ENCODE peak calls at places on chromosomes 4 and X, in ten cellular contexts. K is cardiac muscle cell; Y is tibial nerve; X is CD4-positive, alpha-beta memory T cell; G is GM12878; L is stomach; U is H9; M is upper lobe of right lung; I is CD8-positive, alpha-beta T cell; H is psoas muscle. T is an unnamed sample.
A peak's percentile ranks its signal among the peaks of the same experiment; 100 is the strongest.

GRCh38 chr4:52983563-52984303 is 121.6 kb downstream of the RASL11B start:
- DNase-seq in Y (no peak), L (no peak), K (peak; percentile 84), I (no peak), X (peak; percentile 50), U (no peak), H (no peak), G (no peak), M (no peak), T (no peak)

GRCh38 chrX:51332188-51332942 is at the start of gene NUDT10:
- DNase-seq in I (no peak), M (peak; percentile 69), L (no peak), G (no peak), H (peak; percentile 34), K (peak; percentile 86), U (peak; percentile 87), Y (no peak), X (no peak), T (no peak)

GRCh38 chrX:129980043-129980442 is 2.4 kb upstream of the BCORL1 start:
- DNase-seq in G (no peak), X (peak; percentile 32), K (peak; percentile 27), L (peak; percentile 37), U (no peak), H (peak; percentile 37), Y (no peak), M (peak; percentile 67), I (no peak), T (no peak)

GRCh38 chr4:153401501-153401900 is 57.0 kb downstream of the MND1 start:
- DNase-seq in K (no peak), M (no peak), U (no peak), X (no peak), I (no peak), H (no peak), G (no peak), L (no peak), Y (no peak), T (no peak)

GRCh38 chr4:139576219-139576618 is 20.2 kb upstream of the SETD7 start:
- DNase-seq in X (no peak), H (no peak), M (no peak), Y (no peak), G (no peak), L (no peak), U (no peak), I (no peak), K (peak; percentile 68), T (no peak)

GRCh38 chrX:15854080-15854655 is 445 bp downstream of the AP1S2 start:
- DNase-seq in H (peak; percentile 63), Y (peak; percentile 14), X (no peak), U (peak; percentile 57), M (peak; percentile 78), L (peak; percentile 38), K (peak; percentile 87), G (no peak), I (peak; percentile 17), T (peak; percentile 39)

GRCh38 chrX:109352121-109352556 is 129.7 kb downstream of the GUCY2F start:
- DNase-seq in I (no peak), G (no peak), X (no peak), L (peak; percentile 43), K (no peak), U (no peak), M (peak; percentile 61), H (no peak), Y (no peak), T (no peak)

GRCh38 chr4:3484057-3484973 is 21.2 kb downstream of the DOK7 start:
- DNase-seq in L (peak; percentile 81), Y (no peak), X (no peak), I (no peak), K (no peak), H (peak; percentile 86), U (no peak), M (no peak), G (no peak), T (peak; percentile 39)

GRCh38 chr4:55297346-55297745 is 48.7 kb upstream of the SRD5A3 start:
- DNase-seq in I (no peak), L (peak; percentile 58), K (no peak), H (no peak), Y (no peak), X (no peak), G (no peak), M (no peak), U (no peak), T (no peak)

GRCh38 chrX:45696762-45697161 is 496.1 kb upstream of the DIPK2B start:
- DNase-seq in X (no peak), K (no peak), U (no peak), H (no peak), M (no peak), I (no peak), G (no peak), L (no peak), Y (no peak), T (no peak)

GRCh38 chrX:1385251-1385794 is 6.6 kb downstream of the SLC25A6 start:
- DNase-seq in M (peak; percentile 61), U (no peak), H (no peak), X (no peak), L (no peak), I (no peak), K (no peak), G (no peak), Y (no peak), T (peak; percentile 61)

GRCh38 chr4:3302786-3303444 is 10.1 kb downstream of the RGS12 start:
- DNase-seq in X (no peak), G (no peak), L (peak; percentile 22), Y (no peak), I (no peak), U (peak; percentile 25), H (no peak), M (peak; percentile 58), K (no peak), T (peak; percentile 9)

GRCh38 chrX:21946925-21947641 is 6.6 kb downstream of the SMS start:
- DNase-seq in U (peak; percentile 40), L (no peak), H (no peak), G (no peak), K (peak; percentile 69), M (no peak), Y (no peak), X (no peak), I (no peak), T (no peak)

GRCh38 chr4:90030953-90031352 is 96.2 kb upstream of the CCSER1 start:
- DNase-seq in M (no peak), X (no peak), U (peak; percentile 35), I (no peak), L (no peak), K (peak; percentile 13), H (no peak), G (no peak), Y (no peak), T (no peak)

GRCh38 chrX:147912093-147912801 is 528 bp downstream of the FMR1 start:
- DNase-seq in M (peak; percentile 68), H (peak; percentile 16), G (no peak), Y (no peak), L (peak; percentile 29), I (peak; percentile 13), X (peak; percentile 38), U (no peak), K (peak; percentile 57), T (peak; percentile 64)

DNA sequence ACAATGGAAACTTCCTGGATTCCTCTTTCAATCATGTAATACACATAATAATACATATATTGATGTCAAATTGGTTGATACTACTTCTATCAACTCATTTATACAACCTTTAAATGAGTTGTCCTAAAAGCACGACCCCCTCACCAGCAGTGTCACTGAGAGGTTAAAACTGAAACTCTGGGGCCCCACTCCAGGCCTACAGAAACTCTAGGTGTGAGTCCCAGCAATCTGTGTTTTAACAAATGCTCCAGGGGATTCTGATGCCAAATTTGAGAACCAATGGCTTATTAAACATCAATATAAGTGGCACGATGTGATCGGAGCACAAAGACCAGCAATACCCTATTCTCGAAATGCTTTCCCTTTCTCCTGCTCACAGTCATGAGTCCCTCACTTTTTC is 47.9 kb downstream of the ATP8A1 start:
- DNase-seq in M (no peak), Y (no peak), I (no peak), U (no peak), K (no peak), G (no peak), X (no peak), H (no peak), L (no peak), T (no peak)
- H3K4me1 ChIP-seq in M (no peaks in the 10 kb centered on the region), Y (no peaks in the 10 kb centered on the region), I (no peaks in the 10 kb centered on the region), U (no peaks in the 10 kb centered on the region), K (peaks cover 52% of the 10 kb centered on the region), G (no peaks in the 10 kb centered on the region), X (no peaks in the 10 kb centered on the region), H (peaks cover 33% of the 10 kb centered on the region), L (peaks cover 16% of the 10 kb centered on the region), T (peaks cover 3% of the 10 kb centered on the region)

GRCh38 chr4:95439896-95440295 is 108.9 kb downstream of the UNC5C start:
- DNase-seq in X (no peak), L (no peak), I (no peak), H (no peak), Y (no peak), G (no peak), U (no peak), M (no peak), K (no peak), T (no peak)
- H3K27ac ChIP-seq in X (no peak overlapping the region), L (no peak overlapping the region), I (no peak overlapping the region), H (no peak overlapping the region), Y (no peak overlapping the region), G (no peak overlapping the region), U (no peak overlapping the region), M (no peak overlapping the region), K (no peak overlapping the region), T (no peak overlapping the region)

GRCh38 chr4:78656968-78657445 is 105.4 kb downstream of the ANXA3 start:
- DNase-seq in L (no peak), H (no peak), G (no peak), Y (no peak), I (no peak), U (no peak), K (no peak), M (no peak), X (peak; percentile 14), T (no peak)

GRCh38 chr4:78653655-78654054 is 102.1 kb downstream of the ANXA3 start:
- DNase-seq in H (no peak), G (no peak), K (no peak), U (no peak), I (no peak), Y (no peak), X (no peak), L (no peak), M (no peak), T (no peak)

GRCh38 chr4:78651250-78651860 is 99.8 kb downstream of the ANXA3 start:
- DNase-seq in K (no peak), U (no peak), Y (no peak), I (no peak), H (no peak), M (no peak), G (no peak), L (no peak), X (no peak), T (no peak)

GRCh38 chr4:78652282-78652876 is 100.8 kb downstream of the ANXA3 start:
- DNase-seq in K (no peak), H (no peak), G (no peak), Y (no peak), L (no peak), X (no peak), U (no peak), I (no peak), M (no peak), T (no peak)

GRCh38 chr4:78654809-78655208 is 103.2 kb downstream of the ANXA3 start:
- DNase-seq in U (no peak), H (no peak), M (no peak), L (no peak), Y (no peak), G (no peak), I (no peak), X (no peak), K (no peak), T (no peak)
- H3K4me1 ChIP-seq in U (no peaks in the 10 kb centered on the region), H (no peaks in the 10 kb centered on the region), M (peaks cover 23% of the 10 kb centered on the region), L (peaks cover 16% of the 10 kb centered on the region), Y (peaks cover 13% of the 10 kb centered on the region), G (peaks cover 27% of the 10 kb centered on the region), I (peaks cover 24% of the 10 kb centered on the region), X (peaks cover 26% of the 10 kb centered on the region), K (no peaks in the 10 kb centered on the region), T (no peaks in the 10 kb centered on the region)

GRCh38 chrX:40883021-40883619 is 147.8 kb upstream of the MED14 start:
- DNase-seq in M (no peak), Y (no peak), I (no peak), H (no peak), U (no peak), K (no peak), G (no peak), X (no peak), L (no peak), T (no peak)
- H3K27ac ChIP-seq in M (no peak overlapping the region), Y (no peak overlapping the region), I (no peak overlapping the region), H (no peak overlapping the region), U (no peak overlapping the region), K (no peak overlapping the region), G (no peak overlapping the region), X (no peak overlapping the region), L (no peak overlapping the region), T (no peak overlapping the region)